ENCODE peak calls at places on chromosomes 6 and 20, in eight cellular contexts. One of them, this sample, is unnamed.

GRCh38 chr6:8939615-8940014 is 504.3 kb upstream of the SLC35B3 start:
- DNase-seq in NCI-H1105: peak
- DNase-seq in sigmoid colon: no peak
- DNase-seq in AG08396: no peak
- DNase-seq in HL-60: no peak
- DNase-seq in psoas muscle: no peak
- DNase-seq in neuronal stem cell: no peak
- DNase-seq in CD4-positive, alpha-beta T cell: no peak
- DNase-seq in this sample: peak

GRCh38 chr6:112665815-112666214 is 318.7 kb downstream of the RFPL4B start:
- DNase-seq in CD4-positive, alpha-beta T cell: no peak
- DNase-seq in sigmoid colon: no peak
- DNase-seq in AG08396: peak
- DNase-seq in psoas muscle: no peak
- DNase-seq in HL-60: no peak
- DNase-seq in neuronal stem cell: no peak
- DNase-seq in NCI-H1105: no peak
- DNase-seq in this sample: no peak

GRCh38 chr6:84645563-84646266 is 118.7 kb downstream of the TBX18 start:
- DNase-seq in HL-60: no peak
- DNase-seq in sigmoid colon: no peak
- DNase-seq in psoas muscle: no peak
- DNase-seq in NCI-H1105: no peak
- DNase-seq in CD4-positive, alpha-beta T cell: no peak
- DNase-seq in neuronal stem cell: no peak
- DNase-seq in AG08396: no peak
- DNase-seq in this sample: no peak

GRCh38 chr6:25413506-25413905 is 134.3 kb downstream of the CARMIL1 start:
- DNase-seq in sigmoid colon: no peak
- DNase-seq in CD4-positive, alpha-beta T cell: no peak
- DNase-seq in psoas muscle: no peak
- DNase-seq in AG08396: no peak
- DNase-seq in neuronal stem cell: no peak
- DNase-seq in HL-60: peak
- DNase-seq in NCI-H1105: no peak
- DNase-seq in this sample: no peak

GRCh38 chr6:102813489-102814275 is 1420.2 kb downstream of the GRIK2 start:
- DNase-seq in HL-60: no peak
- DNase-seq in psoas muscle: no peak
- DNase-seq in AG08396: no peak
- DNase-seq in NCI-H1105: no peak
- DNase-seq in sigmoid colon: no peak
- DNase-seq in CD4-positive, alpha-beta T cell: no peak
- DNase-seq in neuronal stem cell: no peak
- DNase-seq in this sample: peak

GRCh38 chr6:25056130-25056529 is 120.4 kb upstream of the RIPOR2 start:
- DNase-seq in psoas muscle: no peak
- DNase-seq in NCI-H1105: no peak
- DNase-seq in AG08396: no peak
- DNase-seq in neuronal stem cell: no peak
- DNase-seq in sigmoid colon: no peak
- DNase-seq in CD4-positive, alpha-beta T cell: peak
- DNase-seq in HL-60: peak
- DNase-seq in this sample: peak

GRCh38 chr6:60952500-60952899 is 1333.5 kb downstream of the KHDRBS2 start:
- DNase-seq in CD4-positive, alpha-beta T cell: no peak
- DNase-seq in sigmoid colon: no peak
- DNase-seq in AG08396: no peak
- DNase-seq in neuronal stem cell: no peak
- DNase-seq in NCI-H1105: no peak
- DNase-seq in HL-60: no peak
- DNase-seq in psoas muscle: no peak
- DNase-seq in this sample: no peak

GRCh38 chr6:31396422-31397152 is 6.8 kb upstream of the MICA start:
- DNase-seq in HL-60: peak
- DNase-seq in sigmoid colon: peak
- DNase-seq in CD4-positive, alpha-beta T cell: peak
- DNase-seq in psoas muscle: peak
- DNase-seq in neuronal stem cell: peak
- DNase-seq in AG08396: peak
- DNase-seq in NCI-H1105: peak
- DNase-seq in this sample: peak

GRCh38 chr20:32968833-32969241 is 35.4 kb downstream of the SUN5 start:
- DNase-seq in NCI-H1105: no peak
- DNase-seq in CD4-positive, alpha-beta T cell: no peak
- DNase-seq in HL-60: no peak
- DNase-seq in sigmoid colon: peak
- DNase-seq in AG08396: no peak
- DNase-seq in psoas muscle: no peak
- DNase-seq in neuronal stem cell: no peak
- DNase-seq in this sample: no peak

GRCh38 chr6:129697788-129698187 is 12.2 kb downstream of the ARHGAP18 start:
- DNase-seq in neuronal stem cell: no peak
- DNase-seq in CD4-positive, alpha-beta T cell: no peak
- DNase-seq in sigmoid colon: no peak
- DNase-seq in HL-60: no peak
- DNase-seq in NCI-H1105: no peak
- DNase-seq in AG08396: no peak
- DNase-seq in psoas muscle: no peak
- DNase-seq in this sample: no peak

GRCh38 chr6:71333700-71334099 is 45.1 kb downstream of the OGFRL1 start:
- DNase-seq in sigmoid colon: peak
- DNase-seq in psoas muscle: no peak
- DNase-seq in NCI-H1105: no peak
- DNase-seq in CD4-positive, alpha-beta T cell: no peak
- DNase-seq in AG08396: peak
- DNase-seq in neuronal stem cell: no peak
- DNase-seq in HL-60: no peak
- DNase-seq in this sample: no peak

GRCh38 chr6:77181749-77182148 is 281.5 kb downstream of the HTR1B start:
- DNase-seq in neuronal stem cell: no peak
- DNase-seq in CD4-positive, alpha-beta T cell: no peak
- DNase-seq in sigmoid colon: no peak
- DNase-seq in AG08396: no peak
- DNase-seq in psoas muscle: no peak
- DNase-seq in NCI-H1105: no peak
- DNase-seq in HL-60: no peak
- DNase-seq in this sample: no peak

GRCh38 chr20:14963262-14963663 is 625.9 kb upstream of the FLRT3 start:
- DNase-seq in psoas muscle: no peak
- DNase-seq in sigmoid colon: no peak
- DNase-seq in neuronal stem cell: no peak
- DNase-seq in HL-60: no peak
- DNase-seq in NCI-H1105: no peak
- DNase-seq in CD4-positive, alpha-beta T cell: no peak
- DNase-seq in AG08396: peak
- DNase-seq in this sample: peak

GRCh38 chr6:99605074-99605726 is 1.4 kb upstream of the PRDM13 start:
- DNase-seq in sigmoid colon: no peak
- DNase-seq in NCI-H1105: no peak
- DNase-seq in neuronal stem cell: no peak
- DNase-seq in HL-60: no peak
- DNase-seq in CD4-positive, alpha-beta T cell: no peak
- DNase-seq in psoas muscle: no peak
- DNase-seq in AG08396: no peak
- DNase-seq in this sample: peak

GRCh38 chr6:169659820-169660610 is 41.8 kb downstream of the WDR27 start:
- DNase-seq in psoas muscle: no peak
- DNase-seq in neuronal stem cell: no peak
- DNase-seq in NCI-H1105: no peak
- DNase-seq in CD4-positive, alpha-beta T cell: no peak
- DNase-seq in HL-60: no peak
- DNase-seq in AG08396: no peak
- DNase-seq in sigmoid colon: no peak
- DNase-seq in this sample: peak

GRCh38 chr6:26576929-26577719 is 19.6 kb upstream of the ABT1 start:
- DNase-seq in sigmoid colon: no peak
- DNase-seq in psoas muscle: no peak
- DNase-seq in NCI-H1105: no peak
- DNase-seq in AG08396: no peak
- DNase-seq in HL-60: peak
- DNase-seq in CD4-positive, alpha-beta T cell: peak
- DNase-seq in neuronal stem cell: peak
- DNase-seq in this sample: peak

GRCh38 chr6:47964994-47965393 is 146.0 kb downstream of the PTCHD4 start:
- DNase-seq in AG08396: no peak
- DNase-seq in HL-60: no peak
- DNase-seq in psoas muscle: no peak
- DNase-seq in CD4-positive, alpha-beta T cell: no peak
- DNase-seq in neuronal stem cell: no peak
- DNase-seq in NCI-H1105: no peak
- DNase-seq in sigmoid colon: no peak
- DNase-seq in this sample: no peak

GRCh38 chr20:63361507-63362425 is 617 bp upstream of the CHRNA4 start:
- DNase-seq in sigmoid colon: no peak
- DNase-seq in AG08396: no peak
- DNase-seq in HL-60: no peak
- DNase-seq in CD4-positive, alpha-beta T cell: no peak
- DNase-seq in NCI-H1105: peak
- DNase-seq in psoas muscle: no peak
- DNase-seq in neuronal stem cell: no peak
- DNase-seq in this sample: no peak

GRCh38 chr6:166474721-166475565 is 92.2 kb upstream of the MPC1 start:
- DNase-seq in AG08396: no peak
- DNase-seq in psoas muscle: no peak
- DNase-seq in NCI-H1105: no peak
- DNase-seq in sigmoid colon: no peak
- DNase-seq in CD4-positive, alpha-beta T cell: no peak
- DNase-seq in neuronal stem cell: no peak
- DNase-seq in HL-60: no peak
- DNase-seq in this sample: no peak

GRCh38 chr20:50916257-50916656 is 15.0 kb downstream of the ADNP start:
- DNase-seq in sigmoid colon: no peak
- DNase-seq in NCI-H1105: no peak
- DNase-seq in psoas muscle: no peak
- DNase-seq in HL-60: no peak
- DNase-seq in CD4-positive, alpha-beta T cell: no peak
- DNase-seq in AG08396: peak
- DNase-seq in neuronal stem cell: no peak
- DNase-seq in this sample: peak

GRCh38 chr20:21710863-21711431 is 5.5 kb downstream of the PAX1 start:
- DNase-seq in neuronal stem cell: no peak
- DNase-seq in HL-60: no peak
- DNase-seq in sigmoid colon: no peak
- DNase-seq in psoas muscle: no peak
- DNase-seq in CD4-positive, alpha-beta T cell: no peak
- DNase-seq in NCI-H1105: no peak
- DNase-seq in AG08396: no peak
- DNase-seq in this sample: no peak

GRCh38 chr6:6315660-6316059 is 4.8 kb downstream of the F13A1 start:
- DNase-seq in NCI-H1105: peak
- DNase-seq in AG08396: peak
- DNase-seq in HL-60: peak
- DNase-seq in sigmoid colon: no peak
- DNase-seq in CD4-positive, alpha-beta T cell: peak
- DNase-seq in psoas muscle: no peak
- DNase-seq in neuronal stem cell: peak
- DNase-seq in this sample: peak

GRCh38 chr20:9359561-9360308 is 154.7 kb upstream of the LAMP5 start:
- DNase-seq in CD4-positive, alpha-beta T cell: no peak
- DNase-seq in psoas muscle: peak
- DNase-seq in neuronal stem cell: peak
- DNase-seq in sigmoid colon: peak
- DNase-seq in HL-60: peak
- DNase-seq in AG08396: peak
- DNase-seq in NCI-H1105: no peak
- DNase-seq in this sample: peak

GRCh38 chr6:122207794-122208193 is 191.7 kb upstream of the HSF2 start:
- DNase-seq in neuronal stem cell: no peak
- DNase-seq in HL-60: no peak
- DNase-seq in CD4-positive, alpha-beta T cell: no peak
- DNase-seq in psoas muscle: no peak
- DNase-seq in NCI-H1105: no peak
- DNase-seq in AG08396: peak
- DNase-seq in sigmoid colon: no peak
- DNase-seq in this sample: no peak

GRCh38 chr6:130202782-130203181 is 20.0 kb downstream of the SAMD3 start:
- DNase-seq in AG08396: no peak
- DNase-seq in CD4-positive, alpha-beta T cell: no peak
- DNase-seq in psoas muscle: no peak
- DNase-seq in sigmoid colon: no peak
- DNase-seq in neuronal stem cell: no peak
- DNase-seq in HL-60: no peak
- DNase-seq in NCI-H1105: no peak
- DNase-seq in this sample: peak

GRCh38 chr6:31170600-31170881 is at the start of gene POU5F1:
- DNase-seq in NCI-H1105: no peak
- DNase-seq in neuronal stem cell: no peak
- DNase-seq in CD4-positive, alpha-beta T cell: no peak
- DNase-seq in psoas muscle: no peak
- DNase-seq in HL-60: no peak
- DNase-seq in sigmoid colon: no peak
- DNase-seq in AG08396: no peak
- DNase-seq in this sample: peak

This sample was measured in mesendoderm.